ENCODE peak calls at places on chromosomes 16 and 17, in eight cellular contexts. One of them, this sample, is unnamed.
A peak's percentile ranks its signal among the peaks of the same experiment; 100 is the strongest.

GRCh38 chr17:8985054-8985701 is 19.7 kb upstream of the PIK3R5 start:
- DNase-seq in brain microvascular endothelial cell: no peak
- DNase-seq in ascending aorta: no peak
- DNase-seq in breast epithelium: no peak
- DNase-seq in mesenchymal stem cell: no peak
- DNase-seq in substantia nigra: no peak
- DNase-seq in CD4-positive, alpha-beta T cell: no peak
- DNase-seq in heart left ventricle: no peak
- DNase-seq in this sample: no peak

GRCh38 chr16:55291847-55292246 is 32.2 kb upstream of the IRX6 start:
- DNase-seq in brain microvascular endothelial cell: no peak
- DNase-seq in ascending aorta: no peak
- DNase-seq in breast epithelium: no peak
- DNase-seq in mesenchymal stem cell: no peak
- DNase-seq in substantia nigra: no peak
- DNase-seq in CD4-positive, alpha-beta T cell: no peak
- DNase-seq in heart left ventricle: no peak
- DNase-seq in this sample: no peak

GRCh38 chr16:89103156-89103555 is 9.5 kb downstream of the ACSF3 start:
- DNase-seq in brain microvascular endothelial cell: no peak
- DNase-seq in ascending aorta: no peak
- DNase-seq in breast epithelium: no peak
- DNase-seq in mesenchymal stem cell: no peak
- DNase-seq in substantia nigra: no peak
- DNase-seq in CD4-positive, alpha-beta T cell: no peak
- DNase-seq in heart left ventricle: no peak
- DNase-seq in this sample: no peak

GRCh38 chr17:1108810-1109605 is 70.8 kb downstream of the ABR start:
- DNase-seq in brain microvascular endothelial cell: no peak
- DNase-seq in ascending aorta: peak; percentile 76
- DNase-seq in breast epithelium: no peak
- DNase-seq in mesenchymal stem cell: peak; percentile 65
- DNase-seq in substantia nigra: peak; percentile 50
- DNase-seq in CD4-positive, alpha-beta T cell: peak; percentile 65
- DNase-seq in heart left ventricle: peak; percentile 84
- DNase-seq in this sample: peak; percentile 45

GRCh38 chr16:69851491-69852240 is 89.5 kb downstream of the WWP2 start:
- DNase-seq in brain microvascular endothelial cell: no peak
- DNase-seq in ascending aorta: no peak
- DNase-seq in breast epithelium: no peak
- DNase-seq in mesenchymal stem cell: no peak
- DNase-seq in substantia nigra: no peak
- DNase-seq in CD4-positive, alpha-beta T cell: no peak
- DNase-seq in heart left ventricle: no peak
- DNase-seq in this sample: no peak

GRCh38 chr17:9676084-9676483 is 30.8 kb downstream of the USP43 start:
- DNase-seq in brain microvascular endothelial cell: no peak
- DNase-seq in ascending aorta: no peak
- DNase-seq in breast epithelium: no peak
- DNase-seq in mesenchymal stem cell: peak; percentile 13
- DNase-seq in substantia nigra: no peak
- DNase-seq in CD4-positive, alpha-beta T cell: no peak
- DNase-seq in heart left ventricle: no peak
- DNase-seq in this sample: peak; percentile 17

GRCh38 chr17:1498869-1499268 is 6.4 kb upstream of the MYO1C start:
- DNase-seq in brain microvascular endothelial cell: peak; percentile 77
- DNase-seq in ascending aorta: no peak
- DNase-seq in breast epithelium: no peak
- DNase-seq in mesenchymal stem cell: peak; percentile 97
- DNase-seq in substantia nigra: no peak
- DNase-seq in CD4-positive, alpha-beta T cell: no peak
- DNase-seq in heart left ventricle: no peak
- DNase-seq in this sample: no peak

GRCh38 chr17:233473-233941 is 52.1 kb upstream of the DOC2B start:
- DNase-seq in brain microvascular endothelial cell: no peak
- DNase-seq in ascending aorta: peak; percentile 57
- DNase-seq in breast epithelium: no peak
- DNase-seq in mesenchymal stem cell: no peak
- DNase-seq in substantia nigra: peak; percentile 9
- DNase-seq in CD4-positive, alpha-beta T cell: no peak
- DNase-seq in heart left ventricle: peak; percentile 26
- DNase-seq in this sample: no peak

GRCh38 chr17:55413825-55414489 is 7.7 kb downstream of the MMD start:
- DNase-seq in brain microvascular endothelial cell: no peak
- DNase-seq in ascending aorta: no peak
- DNase-seq in breast epithelium: no peak
- DNase-seq in mesenchymal stem cell: no peak
- DNase-seq in substantia nigra: no peak
- DNase-seq in CD4-positive, alpha-beta T cell: no peak
- DNase-seq in heart left ventricle: no peak
- DNase-seq in this sample: no peak

GRCh38 chr16:68417711-68418301 is 30.5 kb downstream of the SMPD3 start:
- DNase-seq in brain microvascular endothelial cell: no peak
- DNase-seq in ascending aorta: no peak
- DNase-seq in breast epithelium: peak; percentile 63
- DNase-seq in mesenchymal stem cell: no peak
- DNase-seq in substantia nigra: no peak
- DNase-seq in CD4-positive, alpha-beta T cell: peak; percentile 80
- DNase-seq in heart left ventricle: no peak
- DNase-seq in this sample: no peak

GRCh38 chr17:40522961-40523310 is 21.5 kb upstream of the TNS4 start:
- DNase-seq in brain microvascular endothelial cell: no peak
- DNase-seq in ascending aorta: no peak
- DNase-seq in breast epithelium: no peak
- DNase-seq in mesenchymal stem cell: no peak
- DNase-seq in substantia nigra: no peak
- DNase-seq in CD4-positive, alpha-beta T cell: no peak
- DNase-seq in heart left ventricle: no peak
- DNase-seq in this sample: no peak

GRCh38 chr17:2235792-2236365 is 67.7 kb downstream of the SMG6 start:
- DNase-seq in brain microvascular endothelial cell: no peak
- DNase-seq in ascending aorta: peak; percentile 77
- DNase-seq in breast epithelium: no peak
- DNase-seq in mesenchymal stem cell: no peak
- DNase-seq in substantia nigra: no peak
- DNase-seq in CD4-positive, alpha-beta T cell: no peak
- DNase-seq in heart left ventricle: peak; percentile 75
- DNase-seq in this sample: no peak

GRCh38 chr17:42674755-42675347 is 1.9 kb downstream of the PLEKHH3 start:
- DNase-seq in brain microvascular endothelial cell: no peak
- DNase-seq in ascending aorta: no peak
- DNase-seq in breast epithelium: no peak
- DNase-seq in mesenchymal stem cell: no peak
- DNase-seq in substantia nigra: no peak
- DNase-seq in CD4-positive, alpha-beta T cell: no peak
- DNase-seq in heart left ventricle: no peak
- DNase-seq in this sample: no peak

GRCh38 chr17:17675925-17676534 is 5.2 kb upstream of the RAI1 start:
- DNase-seq in brain microvascular endothelial cell: no peak
- DNase-seq in ascending aorta: no peak
- DNase-seq in breast epithelium: peak; percentile 79
- DNase-seq in mesenchymal stem cell: peak; percentile 59
- DNase-seq in substantia nigra: no peak
- DNase-seq in CD4-positive, alpha-beta T cell: no peak
- DNase-seq in heart left ventricle: no peak
- DNase-seq in this sample: no peak

GRCh38 chr16:12784076-12784475 is 19.6 kb downstream of the CPPED1 start:
- DNase-seq in brain microvascular endothelial cell: peak; percentile 14
- DNase-seq in ascending aorta: no peak
- DNase-seq in breast epithelium: no peak
- DNase-seq in mesenchymal stem cell: no peak
- DNase-seq in substantia nigra: no peak
- DNase-seq in CD4-positive, alpha-beta T cell: no peak
- DNase-seq in heart left ventricle: no peak
- DNase-seq in this sample: no peak
- H3K27ac ChIP-seq in brain microvascular endothelial cell: no peak overlapping the region
- H3K27ac ChIP-seq in ascending aorta: no peak overlapping the region
- H3K27ac ChIP-seq in breast epithelium: no peak overlapping the region
- H3K27ac ChIP-seq in mesenchymal stem cell: no peak overlapping the region
- H3K27ac ChIP-seq in substantia nigra: no peak overlapping the region
- H3K27ac ChIP-seq in CD4-positive, alpha-beta T cell: no peak overlapping the region
- H3K27ac ChIP-seq in heart left ventricle: no peak overlapping the region
- H3K27ac ChIP-seq in this sample: no peak overlapping the region

GRCh38 chr17:72715906-72716572 is 376.4 kb downstream of the SLC39A11 start:
- DNase-seq in brain microvascular endothelial cell: peak; percentile 94
- DNase-seq in ascending aorta: no peak
- DNase-seq in breast epithelium: peak; percentile 71
- DNase-seq in mesenchymal stem cell: peak; percentile 97
- DNase-seq in substantia nigra: peak; percentile 24
- DNase-seq in CD4-positive, alpha-beta T cell: no peak
- DNase-seq in heart left ventricle: no peak
- DNase-seq in this sample: no peak

GRCh38 chr17:72719206-72719581 is 373.3 kb downstream of the SLC39A11 start:
- DNase-seq in brain microvascular endothelial cell: no peak
- DNase-seq in ascending aorta: no peak
- DNase-seq in breast epithelium: no peak
- DNase-seq in mesenchymal stem cell: no peak
- DNase-seq in substantia nigra: no peak
- DNase-seq in CD4-positive, alpha-beta T cell: no peak
- DNase-seq in heart left ventricle: no peak
- DNase-seq in this sample: no peak

GRCh38 chr17:72719582-72720493 is 372.6 kb downstream of the SLC39A11 start:
- DNase-seq in brain microvascular endothelial cell: peak; percentile 91
- DNase-seq in ascending aorta: no peak
- DNase-seq in breast epithelium: no peak
- DNase-seq in mesenchymal stem cell: peak; percentile 60
- DNase-seq in substantia nigra: peak; percentile 27
- DNase-seq in CD4-positive, alpha-beta T cell: peak; percentile 39
- DNase-seq in heart left ventricle: no peak
- DNase-seq in this sample: no peak

GRCh38 chr17:72717676-72718075 is 374.8 kb downstream of the SLC39A11 start:
- DNase-seq in brain microvascular endothelial cell: no peak
- DNase-seq in ascending aorta: no peak
- DNase-seq in breast epithelium: no peak
- DNase-seq in mesenchymal stem cell: no peak
- DNase-seq in substantia nigra: no peak
- DNase-seq in CD4-positive, alpha-beta T cell: no peak
- DNase-seq in heart left ventricle: no peak
- DNase-seq in this sample: no peak

DNA sequence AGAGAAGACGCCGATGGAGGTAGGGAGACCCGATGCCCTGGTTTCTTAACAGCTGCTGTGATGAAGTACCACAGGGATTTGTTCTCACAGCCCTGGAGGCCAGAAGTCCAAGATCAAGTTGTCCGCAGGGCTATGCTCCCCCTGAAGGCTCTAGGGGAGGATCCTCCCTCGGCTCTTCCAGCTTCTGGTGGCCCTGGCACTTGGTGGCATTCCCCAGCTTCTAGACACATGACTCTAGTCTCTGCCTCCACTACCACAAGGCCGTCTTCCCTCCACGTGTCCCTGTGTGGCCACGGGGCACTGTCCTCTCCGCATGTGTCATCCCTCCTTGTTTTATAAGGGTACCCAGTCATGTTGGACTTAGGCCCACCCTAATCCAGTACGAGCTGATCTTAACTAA is 375.2 kb downstream of the SLC39A11 start:
- DNase-seq in brain microvascular endothelial cell: no peak
- DNase-seq in ascending aorta: no peak
- DNase-seq in breast epithelium: no peak
- DNase-seq in mesenchymal stem cell: no peak
- DNase-seq in substantia nigra: no peak
- DNase-seq in CD4-positive, alpha-beta T cell: no peak
- DNase-seq in heart left ventricle: no peak
- DNase-seq in this sample: no peak
- H3K27ac ChIP-seq in brain microvascular endothelial cell: peak overlapping the region; percentile 27
- H3K27ac ChIP-seq in ascending aorta: no peak overlapping the region
- H3K27ac ChIP-seq in breast epithelium: no peak overlapping the region
- H3K27ac ChIP-seq in mesenchymal stem cell: no peak overlapping the region
- H3K27ac ChIP-seq in substantia nigra: no peak overlapping the region
- H3K27ac ChIP-seq in CD4-positive, alpha-beta T cell: no peak overlapping the region
- H3K27ac ChIP-seq in heart left ventricle: no peak overlapping the region
- H3K27ac ChIP-seq in this sample: no peak overlapping the region

GRCh38 chr16:16027728-16028310 is 78.4 kb downstream of the ABCC1 start:
- DNase-seq in brain microvascular endothelial cell: no peak
- DNase-seq in ascending aorta: no peak
- DNase-seq in breast epithelium: no peak
- DNase-seq in mesenchymal stem cell: no peak
- DNase-seq in substantia nigra: no peak
- DNase-seq in CD4-positive, alpha-beta T cell: no peak
- DNase-seq in heart left ventricle: no peak
- DNase-seq in this sample: no peak
- H3K27ac ChIP-seq in brain microvascular endothelial cell: no peak overlapping the region
- H3K27ac ChIP-seq in ascending aorta: no peak overlapping the region
- H3K27ac ChIP-seq in breast epithelium: peak overlapping the region; percentile 67
- H3K27ac ChIP-seq in mesenchymal stem cell: no peak overlapping the region
- H3K27ac ChIP-seq in substantia nigra: no peak overlapping the region
- H3K27ac ChIP-seq in CD4-positive, alpha-beta T cell: no peak overlapping the region
- H3K27ac ChIP-seq in heart left ventricle: no peak overlapping the region
- H3K27ac ChIP-seq in this sample: no peak overlapping the region

DNA sequence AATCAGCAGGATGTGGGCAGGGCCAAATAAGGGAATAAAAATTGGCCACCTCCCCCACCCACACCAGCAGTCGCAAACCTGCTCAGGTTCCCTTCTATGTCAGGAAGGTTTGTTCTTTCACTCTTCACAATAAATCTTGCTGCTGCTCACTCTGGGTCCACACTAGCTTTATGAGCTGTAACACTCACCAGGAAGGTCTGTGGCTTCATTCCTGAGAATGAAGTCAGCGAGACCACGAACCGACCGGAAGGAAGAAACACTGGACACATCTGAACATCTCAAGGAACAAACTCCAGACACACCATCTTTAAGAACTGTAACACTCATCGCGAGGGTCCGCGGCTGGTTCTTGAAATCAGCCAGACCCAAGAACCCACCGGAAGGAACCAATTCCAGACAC is 115.5 kb upstream of the TBX2 start:
- DNase-seq in brain microvascular endothelial cell: peak; percentile 92
- DNase-seq in ascending aorta: no peak
- DNase-seq in breast epithelium: no peak
- DNase-seq in mesenchymal stem cell: peak; percentile 98
- DNase-seq in substantia nigra: no peak
- DNase-seq in CD4-positive, alpha-beta T cell: no peak
- DNase-seq in heart left ventricle: no peak
- DNase-seq in this sample: peak; percentile 34
- H3K27ac ChIP-seq in brain microvascular endothelial cell: peak overlapping the region; percentile 86
- H3K27ac ChIP-seq in ascending aorta: no peak overlapping the region
- H3K27ac ChIP-seq in breast epithelium: no peak overlapping the region
- H3K27ac ChIP-seq in mesenchymal stem cell: peak overlapping the region; percentile 76
- H3K27ac ChIP-seq in substantia nigra: no peak overlapping the region
- H3K27ac ChIP-seq in CD4-positive, alpha-beta T cell: no peak overlapping the region
- H3K27ac ChIP-seq in heart left ventricle: no peak overlapping the region
- H3K27ac ChIP-seq in this sample: no peak overlapping the region

This sample was measured in testis.